ENCODE peak calls at places on chromosome 5, in eight cellular contexts. Q is stromal cell of bone marrow; A is stimulated activated CD4-positive, alpha-beta T cell treated with anti-CD3 and anti-CD28 coated beads, Interleukin-12 subunit alpha, Interleukin-12 subunit beta, amount 100 ng/mL, for 4 hours; S is AG10803; H is activated effector memory CD4-positive, alpha-beta T cell treated with Interleukin-2 at 50 U/mL for 16 hours; U is WTC11; T is NCI-H748 treated with DMSO at 0.1 percent for 48 hours; R is iris pigment epithelial cell. L is an unnamed sample.

GRCh38 chr5:58800410-58800809 is 217.5 kb downstream of the RAB3C start:
- DNase-seq in T (peak), U (no peak), A (no peak), H (no peak), R (no peak), S (no peak), Q (no peak), L (no peak)

GRCh38 chr5:141811287-141812155 is 66.7 kb downstream of the PCDH1 start:
- DNase-seq in S (no peak), H (no peak), U (peak), Q (no peak), A (no peak), R (no peak), T (no peak), L (no peak)

GRCh38 chr5:171418982-171419662 is at the start of gene FGF18:
- DNase-seq in U (peak), S (peak), A (peak), H (peak), R (peak), T (peak), Q (peak), L (no peak)

GRCh38 chr5:32217886-32218396 is 43.8 kb upstream of the GOLPH3 start:
- DNase-seq in R (no peak), A (no peak), H (no peak), Q (no peak), T (no peak), S (no peak), U (no peak), L (no peak)

GRCh38 chr5:10489810-10490426 is 48.2 kb downstream of the ROPN1L start:
- DNase-seq in Q (peak), S (no peak), H (peak), U (no peak), T (no peak), R (no peak), A (no peak), L (no peak)

GRCh38 chr5:116371935-116372334 is 202.7 kb downstream of the SEMA6A start:
- DNase-seq in U (no peak), H (no peak), Q (no peak), A (no peak), R (no peak), T (peak), S (no peak), L (no peak)

GRCh38 chr5:148794275-148794674 is 32.1 kb upstream of the ADRB2 start:
- DNase-seq in S (peak), A (no peak), Q (no peak), R (peak), H (no peak), T (no peak), U (no peak), L (no peak)

GRCh38 chr5:118405650-118406061 is 582.7 kb downstream of the DTWD2 start:
- DNase-seq in Q (no peak), S (no peak), T (no peak), A (no peak), R (no peak), U (peak), H (no peak), L (no peak)

GRCh38 chr5:106876665-106877194 is 794.0 kb downstream of the EFNA5 start:
- DNase-seq in U (peak), T (no peak), H (no peak), S (no peak), R (no peak), Q (no peak), A (no peak), L (no peak)

GRCh38 chr5:54220230-54221040 is 89.9 kb downstream of the ARL15 start:
- DNase-seq in S (no peak), U (no peak), T (no peak), A (no peak), Q (no peak), H (no peak), R (no peak), L (no peak)

GRCh38 chr5:59793000-59793399 is 100.5 kb downstream of the PDE4D start:
- DNase-seq in R (peak), T (no peak), S (peak), H (no peak), U (no peak), Q (peak), A (no peak), L (peak)

L was measured in AG09309.